ENCODE peak calls at places on chromosomes 1 and 21, in four cellular contexts. S is IMR-90, Q is esophagus squamous epithelium, E is adrenal gland. L is an unnamed sample.

GRCh38 chr21:34797202-34797527 is 128.4 kb downstream of the CLIC6 start:
- DNase-seq in S (no peak), Q (no peak), E (no peak), L (no peak)

GRCh38 chr1:201013031-201013485 is 10.5 kb downstream of the KIF21B start:
- DNase-seq in S (no peak), Q (no peak), E (no peak), L (no peak)

GRCh38 chr1:22489823-22490222 is 38.2 kb downstream of the ZBTB40 start:
- DNase-seq in S (no peak), Q (no peak), E (no peak), L (no peak)

GRCh38 chr1:3019516-3020051 is 1.7 kb upstream of the ACTRT2 start:
- DNase-seq in S (no peak), Q (no peak), E (no peak), L (no peak)

GRCh38 chr1:159960721-159961381 is 6.8 kb upstream of the SLAMF9 start:
- DNase-seq in S (peak; percentile 67), Q (no peak), E (peak; percentile 17), L (no peak)

GRCh38 chr1:221573727-221574126 is 168.2 kb downstream of the DUSP10 start:
- DNase-seq in S (no peak), Q (no peak), E (peak; percentile 7), L (no peak)

GRCh38 chr1:46400398-46400797 is 6.3 kb downstream of the FAAH start:
- DNase-seq in S (no peak), Q (no peak), E (no peak), L (no peak)

GRCh38 chr1:25609921-25610320 is 6.7 kb upstream of the MAN1C1 start:
- DNase-seq in S (peak; percentile 61), Q (no peak), E (no peak), L (no peak)

GRCh38 chr1:7940745-7941436 is at the start of gene TNFRSF9:
- DNase-seq in S (peak; percentile 54), Q (no peak), E (no peak), L (no peak)

GRCh38 chr1:239955431-239955830 is 136.3 kb upstream of the FMN2 start:
- DNase-seq in S (no peak), Q (no peak), E (no peak), L (no peak)

GRCh38 chr21:32572574-32573420 is 12.5 kb downstream of the TCP10L start:
- DNase-seq in S (no peak), Q (no peak), E (no peak), L (no peak)

GRCh38 chr1:155970531-155971167 is 7.7 kb downstream of the ARHGEF2 start:
- DNase-seq in S (peak; percentile 88), Q (no peak), E (peak; percentile 81), L (peak; percentile 66)

GRCh38 chr1:33872681-33873080 is 8.8 kb downstream of the HMGB4 start:
- DNase-seq in S (no peak), Q (no peak), E (no peak), L (no peak)

GRCh38 chr1:214076004-214076320 is 88.2 kb downstream of the PROX1 start:
- DNase-seq in S (no peak), Q (no peak), E (no peak), L (no peak)

GRCh38 chr1:26949266-26949925 is 10.9 kb downstream of the KDF1 start:
- DNase-seq in S (peak; percentile 8), Q (no peak), E (no peak), L (no peak)

GRCh38 chr1:63294797-63295594 is 27.4 kb upstream of the FOXD3 start:
- DNase-seq in S (no peak), Q (no peak), E (no peak), L (no peak)

GRCh38 chr1:188906921-188907641 is 1570.6 kb downstream of the BRINP3 start:
- DNase-seq in S (no peak), Q (no peak), E (no peak), L (no peak)

GRCh38 chr1:39590546-39590945 is 14.0 kb upstream of the PABPC4 start:
- DNase-seq in S (peak; percentile 53), Q (no peak), E (no peak), L (no peak)

GRCh38 chr1:219227731-219228419 is 54.2 kb downstream of the LYPLAL1 start:
- DNase-seq in S (no peak), Q (no peak), E (no peak), L (no peak)

GRCh38 chr1:156004843-156005593 is 15.7 kb downstream of the SSR2 start:
- DNase-seq in S (no peak), Q (no peak), E (no peak), L (no peak)

GRCh38 chr1:145901312-145902021 is 8.4 kb downstream of the ITGA10 start:
- DNase-seq in S (no peak), Q (no peak), E (no peak), L (no peak)

GRCh38 chr1:54289939-54290233 is 89.9 kb downstream of the MRPL37 start:
- DNase-seq in S (no peak), Q (no peak), E (no peak), L (no peak)

GRCh38 chr1:191889623-191890003 is 268.6 kb upstream of the RGS18 start:
- DNase-seq in S (no peak), Q (no peak), E (no peak), L (no peak)

GRCh38 chr1:154190550-154190949 is 1.4 kb downstream of the TPM3 start:
- DNase-seq in S (peak; percentile 50), Q (no peak), E (peak; percentile 21), L (no peak)

GRCh38 chr21:42845296-42845965 is 33.9 kb downstream of the WDR4 start:
- DNase-seq in S (no peak), Q (no peak), E (peak; percentile 85), L (no peak)

GRCh38 chr1:52225174-52225573 is 83.3 kb downstream of the ZFYVE9 start:
- DNase-seq in S (no peak), Q (no peak), E (no peak), L (no peak)

GRCh38 chr21:45145146-45145545 is 70.8 kb downstream of the ADARB1 start:
- DNase-seq in S (no peak), Q (no peak), E (no peak), L (no peak)

GRCh38 chr1:16129316-16129715 is 26.6 kb downstream of the EPHA2 start:
- DNase-seq in S (no peak), Q (no peak), E (no peak), L (no peak)

GRCh38 chr21:21297211-21297610 is 299.0 kb downstream of the NCAM2 start:
- DNase-seq in S (no peak), Q (no peak), E (no peak), L (no peak)

GRCh38 chr1:30750751-30751291 is 6.8 kb downstream of the LAPTM5 start:
- DNase-seq in S (no peak), Q (no peak), E (no peak), L (no peak)

GRCh38 chr1:97489834-97490233 is 431.0 kb downstream of the DPYD start:
- DNase-seq in S (peak; percentile 49), Q (no peak), E (no peak), L (no peak)

GRCh38 chr21:24023936-24024335 is 1583.3 kb downstream of the MRPL39 start:
- DNase-seq in S (no peak), Q (no peak), E (no peak), L (no peak)

GRCh38 chr1:218344814-218345672 is at the start of gene TGFB2:
- DNase-seq in S (peak; percentile 85), Q (no peak), E (peak; percentile 57), L (peak; percentile 66)

GRCh38 chr1:78836736-78837135 is 169.8 kb downstream of the ADGRL4 start:
- DNase-seq in S (no peak), Q (no peak), E (no peak), L (no peak)

GRCh38 chr1:207964195-207964966 is 53.5 kb upstream of the CD34 start:
- DNase-seq in S (no peak), Q (no peak), E (peak; percentile 11), L (no peak)

GRCh38 chr1:116881879-116882520 is 27.7 kb upstream of the PTGFRN start:
- DNase-seq in S (peak; percentile 65), Q (no peak), E (peak; percentile 69), L (peak; percentile 90)

GRCh38 chr1:210132582-210132981 is 100.0 kb upstream of the SERTAD4 start:
- DNase-seq in S (peak; percentile 40), Q (no peak), E (no peak), L (no peak)

GRCh38 chr1:59066231-59066630 is 230.7 kb upstream of the FGGY start:
- DNase-seq in S (no peak), Q (no peak), E (no peak), L (no peak)
- H3K27me3 ChIP-seq in S (no peaks in the 10 kb centered on the region), Q (no peaks in the 10 kb centered on the region), E (no peaks in the 10 kb centered on the region), L (no peaks in the 10 kb centered on the region)

GRCh38 chr1:91653183-91653582 is 152.5 kb downstream of the CDC7 start:
- DNase-seq in S (no peak), Q (no peak), E (no peak), L (no peak)

GRCh38 chr1:91651671-91652071 is 151.0 kb downstream of the CDC7 start:
- DNase-seq in S (peak; percentile 56), Q (no peak), E (peak; percentile 79), L (peak; percentile 80)

GRCh38 chr1:91651243-91651642 is 150.6 kb downstream of the CDC7 start:
- DNase-seq in S (no peak), Q (no peak), E (no peak), L (no peak)

GRCh38 chr1:91647061-91647460 is 146.4 kb downstream of the CDC7 start:
- DNase-seq in S (no peak), Q (no peak), E (no peak), L (no peak)

GRCh38 chr1:91650764-91651163 is 150.1 kb downstream of the CDC7 start:
- DNase-seq in S (peak; percentile 100), Q (no peak), E (peak; percentile 91), L (peak; percentile 81)
- H3K4me1 ChIP-seq in S (peaks cover 15% of the 10 kb centered on the region), Q (no peaks in the 10 kb centered on the region), E (peaks cover 13% of the 10 kb centered on the region), L (peaks cover 11% of the 10 kb centered on the region)

GRCh38 chr1:236066054-236066453 is 1.2 kb upstream of the NID1 start:
- DNase-seq in S (no peak), Q (no peak), E (peak; percentile 45), L (no peak)

GRCh38 chr1:236065509-236066005 is 667 bp upstream of the NID1 start:
- DNase-seq in S (no peak), Q (no peak), E (no peak), L (no peak)

GRCh38 chr1:236063551-236063918 is 1.4 kb downstream of the NID1 start:
- DNase-seq in S (no peak), Q (no peak), E (no peak), L (no peak)

GRCh38 chr1:236064674-236065508 is at the start of gene NID1:
- DNase-seq in S (peak; percentile 79), Q (no peak), E (peak; percentile 68), L (peak; percentile 90)

GRCh38 chr1:236063919-236064673 is 794 bp downstream of the NID1 start:
- DNase-seq in S (peak; percentile 63), Q (no peak), E (peak; percentile 53), L (peak; percentile 69)
- TF ChIP-seq POLR2A in S (peak; percentile 25), Q (no peak), E (peak; percentile 48), L (peak; percentile 45)

DNA sequence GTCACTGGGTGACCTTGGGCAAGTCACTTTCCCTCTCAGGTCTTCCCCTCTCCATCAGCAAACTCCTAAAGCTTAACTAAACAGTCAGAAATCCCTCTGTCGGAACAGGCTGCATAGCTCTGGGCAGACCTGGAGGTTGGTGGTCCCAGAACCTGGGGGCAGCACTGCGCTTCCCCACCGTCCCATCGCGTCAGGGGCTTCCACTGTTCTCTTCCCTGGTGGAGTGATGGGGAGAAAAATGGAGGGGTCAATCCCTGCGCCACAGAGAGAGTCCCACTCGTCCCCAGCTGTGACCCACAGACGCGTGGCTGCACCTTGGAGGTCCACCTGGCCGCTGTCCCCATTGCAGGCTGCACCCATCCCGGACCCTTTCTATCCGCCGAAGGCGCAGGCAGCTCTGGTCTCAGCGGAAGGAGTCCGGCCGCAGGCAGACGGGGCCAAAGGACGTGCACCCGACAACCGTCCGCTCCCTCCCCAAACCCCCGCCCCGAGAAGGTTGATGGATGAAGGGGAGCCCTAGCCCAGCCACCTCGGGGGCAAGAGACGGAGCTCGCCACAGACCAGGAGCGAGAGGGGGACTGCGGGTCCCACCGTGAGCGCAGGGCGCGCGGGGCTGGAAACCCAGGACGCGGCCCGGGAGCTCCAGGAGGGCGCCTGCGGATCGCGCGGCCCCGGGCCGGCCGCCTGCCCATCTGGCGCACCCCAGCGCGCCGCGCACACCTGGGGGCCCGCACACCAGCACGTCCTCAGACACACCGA is 585 bp upstream of the WNT3A start:
- DNase-seq in S (no peak), Q (no peak), E (no peak), L (peak; percentile 5)
- H3K27me3 ChIP-seq in S (peaks cover 77% of the 10 kb centered on the region), Q (peaks cover 96% of the 10 kb centered on the region), E (peaks cover 50% of the 10 kb centered on the region), L (peaks cover 3% of the 10 kb centered on the region)

L was measured in uterus.